ENCODE peak calls at places on chromosomes 7 and 10, in five cellular contexts. L is fibroblast of gingiva; P is stimulated activated CD8-positive, alpha-beta memory T cell treated with anti-CD3 and anti-CD28 coated beads, Interleukin-15, amount 100 ng/mL, for 24 hours; M is progenitor cell of endocrine pancreas; D is activated CD4-positive, alpha-beta T cell treated with anti-CD3 and anti-CD28 coated beads for 48 hours. I is an unnamed sample.

GRCh38 chr7:155669717-155670505 is 25.4 kb downstream of the RBM33 start:
- DNase-seq in L (peak), P (no peak), M (no peak), D (no peak), I (no peak)

GRCh38 chr10:21675157-21675796 is 141.2 kb downstream of the MLLT10 start:
- DNase-seq in L (peak), P (no peak), M (no peak), D (peak), I (peak)

GRCh38 chr10:1155791-1156615 is 99.8 kb downstream of the WDR37 start:
- DNase-seq in L (no peak), P (no peak), M (no peak), D (no peak), I (no peak)

GRCh38 chr7:35487841-35488240 is 207.1 kb downstream of the HERPUD2 start:
- DNase-seq in L (no peak), P (no peak), M (no peak), D (no peak), I (no peak)

GRCh38 chr7:128304212-128304611 is 39.5 kb downstream of the RBM28 start:
- DNase-seq in L (peak), P (no peak), M (no peak), D (no peak), I (no peak)

GRCh38 chr10:125448596-125448995 is 234.4 kb downstream of the TEX36 start:
- DNase-seq in L (no peak), P (no peak), M (no peak), D (peak), I (peak)

GRCh38 chr7:127930341-127931328 is 100.6 kb downstream of the LRRC4 start:
- DNase-seq in L (no peak), P (no peak), M (no peak), D (no peak), I (no peak)

GRCh38 chr7:141381794-141382453 is 169.3 kb upstream of the AGK start:
- DNase-seq in L (no peak), P (no peak), M (no peak), D (no peak), I (no peak)

GRCh38 chr10:69865450-69865849 is 63.7 kb downstream of the COL13A1 start:
- DNase-seq in L (no peak), P (no peak), M (no peak), D (no peak), I (no peak)

GRCh38 chr7:66839814-66840213 is 81.2 kb upstream of the TMEM248 start:
- DNase-seq in L (no peak), P (no peak), M (no peak), D (no peak), I (no peak)

GRCh38 chr7:2717293-2717904 is 29.4 kb downstream of the AMZ1 start:
- DNase-seq in L (no peak), P (no peak), M (no peak), D (peak), I (no peak)

GRCh38 chr7:149027560-149028345 is 552 bp downstream of the PDIA4 start:
- DNase-seq in L (no peak), P (no peak), M (no peak), D (no peak), I (no peak)

GRCh38 chr7:1233328-1234048 is 816 bp downstream of the UNCX start:
- DNase-seq in L (no peak), P (no peak), M (no peak), D (no peak), I (no peak)

GRCh38 chr10:49602380-49603023 is 7.6 kb upstream of the SLC18A3 start:
- DNase-seq in L (no peak), P (no peak), M (no peak), D (no peak), I (no peak)

GRCh38 chr10:22560391-22561239 is 153.8 kb downstream of the PIP4K2A start:
- DNase-seq in L (no peak), P (no peak), M (no peak), D (no peak), I (no peak)

I was measured in HuH-7.5.